ENCODE peak calls at places on chromosomes 7 and 10, in eight cellular contexts. D is bronchial epithelial cell, R is mucosa of descending colon, B is A549, T is suprapubic skin, Z is tibial nerve, A is OCI-LY7, E is kidney. G is an unnamed sample.

GRCh38 chr7:104005197-104005596 is 15.7 kb upstream of the RELN start:
- DNase-seq in R (no peak), B (no peak), E (no peak), Z (no peak), T (no peak), D (no peak), A (no peak), G (no peak)

GRCh38 chr7:141397236-141398163 is 153.7 kb upstream of the AGK start:
- DNase-seq in E (no peak), T (no peak), D (no peak), B (no peak), A (no peak), R (no peak), Z (no peak), G (no peak)

GRCh38 chr7:46369933-46370654 is 449.0 kb upstream of the IGFBP3 start:
- DNase-seq in B (no peak), A (no peak), Z (no peak), R (no peak), E (no peak), T (no peak), D (peak; percentile 47), G (no peak)

GRCh38 chr7:131509781-131510180 is 46.6 kb downstream of the PODXL start:
- DNase-seq in A (no peak), R (no peak), E (no peak), D (no peak), B (no peak), Z (no peak), T (no peak), G (no peak)

GRCh38 chr10:20858292-20859124 is 38.6 kb downstream of the NEBL start:
- DNase-seq in E (no peak), R (no peak), A (peak; percentile 44), T (no peak), D (peak; percentile 49), B (peak; percentile 45), Z (no peak), G (peak; percentile 15)

GRCh38 chr7:133829336-133829897 is 297.7 kb upstream of the LRGUK start:
- DNase-seq in A (no peak), B (no peak), Z (no peak), T (no peak), D (peak; percentile 52), E (no peak), R (no peak), G (no peak)

GRCh38 chr7:148590533-148590932 is at the start of gene C7orf33:
- DNase-seq in E (no peak), T (no peak), R (no peak), D (no peak), A (no peak), Z (no peak), B (no peak), G (no peak)

GRCh38 chr10:3523309-3524050 is 261.5 kb downstream of the KLF6 start:
- DNase-seq in B (no peak), R (no peak), E (no peak), Z (no peak), T (no peak), D (no peak), A (no peak), G (peak; percentile 19)

GRCh38 chr7:25849361-25850184 is 302.4 kb upstream of the NFE2L3 start:
- DNase-seq in B (peak; percentile 62), R (no peak), E (no peak), T (peak; percentile 71), D (peak; percentile 56), A (no peak), Z (peak; percentile 83), G (no peak)

GRCh38 chr7:2526659-2527504 is 7.3 kb downstream of the LFNG start:
- DNase-seq in E (peak; percentile 72), A (no peak), R (peak; percentile 73), B (no peak), T (no peak), Z (no peak), D (no peak), G (no peak)

GRCh38 chr7:26658698-26659084 is 205.7 kb downstream of the SKAP2 start:
- DNase-seq in T (no peak), D (no peak), E (no peak), R (no peak), B (no peak), Z (no peak), A (no peak), G (no peak)

GRCh38 chr10:68954904-68955303 is 1.1 kb upstream of the DDX21 start:
- DNase-seq in T (no peak), R (no peak), Z (no peak), E (no peak), D (no peak), B (no peak), A (peak; percentile 7), G (no peak)

GRCh38 chr10:92691591-92692084 is 1.9 kb downstream of the HHEX start:
- DNase-seq in E (peak; percentile 84), A (peak; percentile 30), B (no peak), Z (peak; percentile 33), R (peak; percentile 46), T (peak; percentile 76), D (no peak), G (no peak)

GRCh38 chr10:92692697-92693533 is 3.2 kb downstream of the HHEX start:
- DNase-seq in R (no peak), B (no peak), Z (no peak), T (no peak), E (no peak), D (no peak), A (no peak), G (no peak)

GRCh38 chr10:92691042-92691590 is 1.4 kb downstream of the HHEX start:
- DNase-seq in B (no peak), T (no peak), A (no peak), E (peak; percentile 66), Z (no peak), D (no peak), R (no peak), G (no peak)

GRCh38 chr10:92693534-92693893 is 3.8 kb downstream of the HHEX start:
- DNase-seq in B (no peak), T (no peak), Z (no peak), D (no peak), E (no peak), A (no peak), R (no peak), G (no peak)

DNA sequence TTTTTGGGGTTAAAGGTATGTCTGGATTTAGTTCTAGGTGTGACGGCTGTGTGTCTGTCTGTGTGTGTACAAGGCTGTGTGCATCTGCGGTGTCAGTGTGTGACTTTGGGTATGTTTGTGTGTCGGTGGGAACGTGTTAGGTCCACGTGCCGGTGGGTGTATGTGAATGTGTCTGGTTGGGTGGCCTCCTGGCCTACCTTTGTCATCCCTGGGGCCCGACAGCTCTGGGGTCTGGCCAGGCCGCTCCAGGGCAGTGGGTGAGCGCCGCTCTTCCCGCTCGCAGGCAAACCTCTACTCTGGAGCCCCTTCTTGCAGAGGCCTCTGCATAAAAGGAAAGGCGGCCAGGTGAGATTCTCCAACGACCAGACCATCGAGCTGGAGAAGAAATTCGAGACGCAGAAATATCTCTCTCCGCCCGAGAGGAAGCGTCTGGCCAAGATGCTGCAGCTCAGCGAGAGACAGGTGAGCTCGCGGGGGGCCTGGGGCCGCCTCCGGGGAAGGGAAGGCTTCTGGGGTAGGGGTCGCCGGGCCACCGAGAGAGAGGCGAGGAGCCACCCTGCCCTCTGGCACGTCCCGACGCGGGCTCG is 2.4 kb downstream of the HHEX start:
- DNase-seq in Z (no peak), A (no peak), R (peak; percentile 26), B (no peak), D (no peak), T (no peak), E (no peak), G (no peak)
- H3K4me3 ChIP-seq in Z (peak overlapping the region; percentile 63), A (no peak overlapping the region), R (no peak overlapping the region), B (peak overlapping the region; percentile 6), D (no peak overlapping the region), T (peak overlapping the region; percentile 52), E (peak overlapping the region; percentile 35), G (no peak overlapping the region)

DNA sequence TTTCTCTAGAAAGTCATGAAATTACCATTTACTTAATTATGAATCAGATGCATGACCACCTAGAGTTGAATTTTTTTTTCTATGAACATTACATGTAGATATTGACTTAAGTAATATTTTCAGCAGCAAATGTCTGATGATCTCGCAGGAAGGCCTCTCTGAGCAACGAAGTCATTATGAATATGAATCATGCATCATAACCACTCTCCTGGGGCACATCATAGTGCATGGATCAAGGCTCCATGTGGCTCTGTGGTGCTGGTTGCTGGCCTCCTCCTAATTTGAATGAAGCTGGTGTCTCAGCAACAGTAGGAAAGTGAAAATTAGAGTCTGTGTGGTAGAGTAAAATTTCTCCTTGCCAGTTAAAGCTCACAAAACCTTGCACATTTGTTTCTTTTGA is 121.4 kb upstream of the INHBA start:
- DNase-seq in A (no peak), B (no peak), T (no peak), D (peak; percentile 69), E (no peak), Z (no peak), R (no peak), G (peak; percentile 13)
- TF ChIP-seq CTCF in A (no peak), B (no peak), T (no peak), D (no peak), E (no peak), Z (no peak), R (no peak), G (no peak)

GRCh38 chr7:80150621-80151273 is 16.1 kb downstream of the GNAI1 start:
- DNase-seq in B (no peak), R (no peak), A (no peak), T (no peak), E (no peak), Z (no peak), D (peak; percentile 99), G (no peak)

GRCh38 chr7:80147543-80148376 is 13.1 kb downstream of the GNAI1 start:
- DNase-seq in R (no peak), A (no peak), D (peak; percentile 92), B (peak; percentile 47), Z (no peak), T (no peak), E (no peak), G (no peak)

GRCh38 chr7:80153446-80153845 is 18.8 kb downstream of the GNAI1 start:
- DNase-seq in E (no peak), Z (no peak), R (no peak), B (no peak), A (no peak), D (no peak), T (no peak), G (no peak)

GRCh38 chr7:80154656-80155325 is 20.2 kb downstream of the GNAI1 start:
- DNase-seq in T (no peak), D (no peak), R (no peak), E (no peak), A (no peak), B (no peak), Z (no peak), G (no peak)

GRCh38 chr7:80151274-80151665 is 16.6 kb downstream of the GNAI1 start:
- DNase-seq in Z (no peak), R (no peak), A (no peak), E (no peak), T (no peak), B (no peak), D (no peak), G (no peak)
- H3K4me3 ChIP-seq in Z (no peak overlapping the region), R (no peak overlapping the region), A (no peak overlapping the region), E (no peak overlapping the region), T (no peak overlapping the region), B (no peak overlapping the region), D (no peak overlapping the region), G (no peak overlapping the region)

DNA sequence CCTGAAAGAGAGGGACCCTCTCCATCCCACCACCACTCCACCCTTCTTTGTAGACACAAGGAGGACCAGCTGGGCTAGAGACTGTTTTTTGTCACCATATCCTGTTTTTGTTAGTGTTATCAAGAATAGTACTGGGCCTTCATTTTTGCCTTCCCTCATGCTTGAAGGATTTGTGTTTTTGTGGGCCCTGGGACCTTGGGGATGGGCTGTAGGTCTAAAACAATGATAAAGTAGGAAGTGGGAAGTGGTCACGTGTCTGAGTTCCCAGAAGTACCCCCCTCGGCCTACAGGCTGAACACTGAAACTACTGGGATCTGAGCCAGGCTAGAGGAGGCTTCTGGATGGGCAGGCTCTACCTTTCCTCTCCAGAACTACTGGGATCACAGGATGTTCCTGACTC is 8.9 kb downstream of the AGFG2 start:
- DNase-seq in R (no peak), A (peak; percentile 49), E (no peak), D (no peak), T (no peak), Z (no peak), B (no peak), G (peak; percentile 46)
- TF ChIP-seq CTCF in R (no peak), A (no peak), E (no peak), D (no peak), T (no peak), Z (peak; percentile 32), B (no peak), G (no peak)

G was measured in GM12865.